ENCODE peak calls at places on chromosomes 13 and 19, in four cellular contexts. One of them, this sample, is unnamed.
A peak's percentile ranks its signal among the peaks of the same experiment; 100 is the strongest.

GRCh38 chr19:8489591-8490394 is 12.6 kb downstream of the PRAM1 start:
- DNase-seq in neuronal stem cell: no peak
- DNase-seq in trophoblast cell: no peak
- DNase-seq in mesenchymal stem cell: no peak
- DNase-seq in this sample: peak; percentile 50

GRCh38 chr19:51093510-51094345 is 11.0 kb upstream of the KLK14 start:
- DNase-seq in trophoblast cell: no peak
- DNase-seq in mesenchymal stem cell: no peak
- DNase-seq in neuronal stem cell: no peak
- DNase-seq in this sample: no peak

GRCh38 chr13:60754691-60755090 is 357.7 kb downstream of the TDRD3 start:
- DNase-seq in mesenchymal stem cell: no peak
- DNase-seq in trophoblast cell: no peak
- DNase-seq in neuronal stem cell: no peak
- DNase-seq in this sample: no peak

GRCh38 chr19:15396436-15396835 is 16.8 kb upstream of the AKAP8 start:
- DNase-seq in neuronal stem cell: no peak
- DNase-seq in mesenchymal stem cell: no peak
- DNase-seq in trophoblast cell: no peak
- DNase-seq in this sample: no peak

GRCh38 chr13:99963832-99964339 is 7.7 kb downstream of the ZIC5 start:
- DNase-seq in neuronal stem cell: no peak
- DNase-seq in mesenchymal stem cell: no peak
- DNase-seq in trophoblast cell: no peak
- DNase-seq in this sample: no peak

GRCh38 chr13:67226686-67227085 is 3.5 kb downstream of the PCDH9 start:
- DNase-seq in mesenchymal stem cell: no peak
- DNase-seq in neuronal stem cell: no peak
- DNase-seq in trophoblast cell: no peak
- DNase-seq in this sample: no peak

GRCh38 chr19:11092181-11092538 is 2.9 kb downstream of the LDLR start:
- DNase-seq in mesenchymal stem cell: peak; percentile 93
- DNase-seq in neuronal stem cell: no peak
- DNase-seq in trophoblast cell: peak; percentile 88
- DNase-seq in this sample: no peak

GRCh38 chr13:41562083-41562482 is 104.7 kb downstream of the RGCC start:
- DNase-seq in mesenchymal stem cell: peak; percentile 69
- DNase-seq in neuronal stem cell: no peak
- DNase-seq in trophoblast cell: peak; percentile 38
- DNase-seq in this sample: no peak

GRCh38 chr13:97194473-97194872 is 27.7 kb upstream of the MBNL2 start:
- DNase-seq in neuronal stem cell: no peak
- DNase-seq in trophoblast cell: peak; percentile 92
- DNase-seq in mesenchymal stem cell: no peak
- DNase-seq in this sample: no peak

GRCh38 chr13:25232937-25233515 is 54.3 kb downstream of the MTMR6 start:
- DNase-seq in mesenchymal stem cell: peak; percentile 33
- DNase-seq in trophoblast cell: peak; percentile 64
- DNase-seq in neuronal stem cell: no peak
- DNase-seq in this sample: no peak

GRCh38 chr19:1076951-1077350 is 10.0 kb downstream of the ARHGAP45 start:
- DNase-seq in neuronal stem cell: no peak
- DNase-seq in trophoblast cell: peak; percentile 55
- DNase-seq in mesenchymal stem cell: no peak
- DNase-seq in this sample: no peak

GRCh38 chr13:35917252-35917941 is 213.8 kb downstream of the DCLK1 start:
- DNase-seq in mesenchymal stem cell: no peak
- DNase-seq in neuronal stem cell: no peak
- DNase-seq in trophoblast cell: no peak
- DNase-seq in this sample: no peak

GRCh38 chr19:29576761-29577661 is 29.1 kb upstream of the POP4 start:
- DNase-seq in trophoblast cell: no peak
- DNase-seq in neuronal stem cell: no peak
- DNase-seq in mesenchymal stem cell: no peak
- DNase-seq in this sample: peak; percentile 20

GRCh38 chr19:18969953-18970659 is 29.1 kb upstream of the HOMER3 start:
- DNase-seq in mesenchymal stem cell: no peak
- DNase-seq in neuronal stem cell: no peak
- DNase-seq in trophoblast cell: no peak
- DNase-seq in this sample: no peak

GRCh38 chr19:6216996-6217751 is 62.6 kb downstream of the MLLT1 start:
- DNase-seq in trophoblast cell: peak; percentile 43
- DNase-seq in neuronal stem cell: peak; percentile 92
- DNase-seq in mesenchymal stem cell: peak; percentile 96
- DNase-seq in this sample: no peak

GRCh38 chr13:75774176-75774575 is 138.0 kb downstream of the LMO7 start:
- DNase-seq in neuronal stem cell: no peak
- DNase-seq in trophoblast cell: no peak
- DNase-seq in mesenchymal stem cell: no peak
- DNase-seq in this sample: no peak

GRCh38 chr13:73722120-73722519 is 412.1 kb downstream of the KLF12 start:
- DNase-seq in mesenchymal stem cell: peak; percentile 45
- DNase-seq in trophoblast cell: peak; percentile 49
- DNase-seq in neuronal stem cell: no peak
- DNase-seq in this sample: no peak

GRCh38 chr19:19461306-19461670 is 54.1 kb downstream of the TSSK6 start:
- DNase-seq in mesenchymal stem cell: no peak
- DNase-seq in trophoblast cell: peak; percentile 48
- DNase-seq in neuronal stem cell: no peak
- DNase-seq in this sample: no peak

GRCh38 chr19:13047374-13047773 is 52.1 kb downstream of the NFIX start:
- DNase-seq in mesenchymal stem cell: no peak
- DNase-seq in neuronal stem cell: no peak
- DNase-seq in trophoblast cell: no peak
- DNase-seq in this sample: no peak

GRCh38 chr13:50731400-50731799 is 112.1 kb downstream of the DLEU7 start:
- DNase-seq in trophoblast cell: peak; percentile 65
- DNase-seq in neuronal stem cell: no peak
- DNase-seq in mesenchymal stem cell: peak; percentile 75
- DNase-seq in this sample: no peak

GRCh38 chr19:11382898-11383705 is 1.0 kb downstream of the EPOR start:
- DNase-seq in mesenchymal stem cell: peak; percentile 65
- DNase-seq in neuronal stem cell: no peak
- DNase-seq in trophoblast cell: peak; percentile 81
- DNase-seq in this sample: peak; percentile 87

GRCh38 chr19:33192010-33192409 is 2.1 kb upstream of the LRP3 start:
- DNase-seq in mesenchymal stem cell: no peak
- DNase-seq in neuronal stem cell: no peak
- DNase-seq in trophoblast cell: no peak
- DNase-seq in this sample: no peak

GRCh38 chr13:110700186-110700585 is 5.7 kb downstream of the CARS2 start:
- DNase-seq in trophoblast cell: no peak
- DNase-seq in neuronal stem cell: no peak
- DNase-seq in mesenchymal stem cell: no peak
- DNase-seq in this sample: no peak

GRCh38 chr13:110699148-110700145 is 6.5 kb downstream of the CARS2 start:
- DNase-seq in mesenchymal stem cell: no peak
- DNase-seq in trophoblast cell: no peak
- DNase-seq in neuronal stem cell: no peak
- DNase-seq in this sample: no peak

GRCh38 chr13:110698689-110699088 is 7.2 kb downstream of the CARS2 start:
- DNase-seq in trophoblast cell: no peak
- DNase-seq in mesenchymal stem cell: no peak
- DNase-seq in neuronal stem cell: no peak
- DNase-seq in this sample: no peak

GRCh38 chr13:110696776-110697175 is 9.1 kb downstream of the CARS2 start:
- DNase-seq in trophoblast cell: no peak
- DNase-seq in neuronal stem cell: no peak
- DNase-seq in mesenchymal stem cell: no peak
- DNase-seq in this sample: no peak

GRCh38 chr13:110697842-110698241 is 8.1 kb downstream of the CARS2 start:
- DNase-seq in mesenchymal stem cell: no peak
- DNase-seq in neuronal stem cell: no peak
- DNase-seq in trophoblast cell: no peak
- DNase-seq in this sample: no peak
- H3K23ac ChIP-seq in mesenchymal stem cell: no peak overlapping the region
- H3K23ac ChIP-seq in neuronal stem cell: no peak overlapping the region
- H3K23ac ChIP-seq in trophoblast cell: no peak overlapping the region
- H3K23ac ChIP-seq in this sample: no peak overlapping the region

GRCh38 chr13:22933571-22934181 is 247.1 kb upstream of the SGCG start:
- DNase-seq in mesenchymal stem cell: no peak
- DNase-seq in neuronal stem cell: no peak
- DNase-seq in trophoblast cell: no peak
- DNase-seq in this sample: no peak
- H3K4ac ChIP-seq in mesenchymal stem cell: no peak overlapping the region
- H3K4ac ChIP-seq in neuronal stem cell: no peak overlapping the region
- H3K4ac ChIP-seq in trophoblast cell: no peak overlapping the region
- H3K4ac ChIP-seq in this sample: no peak overlapping the region

GRCh38 chr13:105874808-105875207 is 660.7 kb downstream of the EFNB2 start:
- DNase-seq in mesenchymal stem cell: no peak
- DNase-seq in trophoblast cell: no peak
- DNase-seq in neuronal stem cell: no peak
- DNase-seq in this sample: no peak

GRCh38 chr13:105871768-105872167 is 663.7 kb downstream of the EFNB2 start:
- DNase-seq in neuronal stem cell: no peak
- DNase-seq in mesenchymal stem cell: no peak
- DNase-seq in trophoblast cell: no peak
- DNase-seq in this sample: no peak
- H2BK12ac ChIP-seq in neuronal stem cell: no peak overlapping the region
- H2BK12ac ChIP-seq in mesenchymal stem cell: no peak overlapping the region
- H2BK12ac ChIP-seq in trophoblast cell: no peak overlapping the region
- H2BK12ac ChIP-seq in this sample: no peak overlapping the region

GRCh38 chr13:113839536-113840204 is 24.2 kb downstream of the GAS6 start:
- DNase-seq in neuronal stem cell: no peak
- DNase-seq in mesenchymal stem cell: no peak
- DNase-seq in trophoblast cell: no peak
- DNase-seq in this sample: no peak

GRCh38 chr13:113835461-113836274 is 28.2 kb downstream of the GAS6 start:
- DNase-seq in mesenchymal stem cell: peak; percentile 65
- DNase-seq in trophoblast cell: peak; percentile 16
- DNase-seq in neuronal stem cell: no peak
- DNase-seq in this sample: no peak

GRCh38 chr13:113838711-113839201 is 25.1 kb downstream of the GAS6 start:
- DNase-seq in neuronal stem cell: no peak
- DNase-seq in trophoblast cell: no peak
- DNase-seq in mesenchymal stem cell: no peak
- DNase-seq in this sample: no peak

GRCh38 chr13:113836917-113837553 is 26.8 kb downstream of the GAS6 start:
- DNase-seq in trophoblast cell: peak; percentile 19
- DNase-seq in neuronal stem cell: no peak
- DNase-seq in mesenchymal stem cell: peak; percentile 95
- DNase-seq in this sample: no peak

GRCh38 chr13:113837554-113838355 is 26.1 kb downstream of the GAS6 start:
- DNase-seq in neuronal stem cell: no peak
- DNase-seq in mesenchymal stem cell: peak; percentile 98
- DNase-seq in trophoblast cell: peak; percentile 48
- DNase-seq in this sample: peak; percentile 71
- H3K23ac ChIP-seq in neuronal stem cell: peak overlapping the region; percentile 93
- H3K23ac ChIP-seq in mesenchymal stem cell: no peak overlapping the region
- H3K23ac ChIP-seq in trophoblast cell: no peak overlapping the region
- H3K23ac ChIP-seq in this sample: no peak overlapping the region

DNA sequence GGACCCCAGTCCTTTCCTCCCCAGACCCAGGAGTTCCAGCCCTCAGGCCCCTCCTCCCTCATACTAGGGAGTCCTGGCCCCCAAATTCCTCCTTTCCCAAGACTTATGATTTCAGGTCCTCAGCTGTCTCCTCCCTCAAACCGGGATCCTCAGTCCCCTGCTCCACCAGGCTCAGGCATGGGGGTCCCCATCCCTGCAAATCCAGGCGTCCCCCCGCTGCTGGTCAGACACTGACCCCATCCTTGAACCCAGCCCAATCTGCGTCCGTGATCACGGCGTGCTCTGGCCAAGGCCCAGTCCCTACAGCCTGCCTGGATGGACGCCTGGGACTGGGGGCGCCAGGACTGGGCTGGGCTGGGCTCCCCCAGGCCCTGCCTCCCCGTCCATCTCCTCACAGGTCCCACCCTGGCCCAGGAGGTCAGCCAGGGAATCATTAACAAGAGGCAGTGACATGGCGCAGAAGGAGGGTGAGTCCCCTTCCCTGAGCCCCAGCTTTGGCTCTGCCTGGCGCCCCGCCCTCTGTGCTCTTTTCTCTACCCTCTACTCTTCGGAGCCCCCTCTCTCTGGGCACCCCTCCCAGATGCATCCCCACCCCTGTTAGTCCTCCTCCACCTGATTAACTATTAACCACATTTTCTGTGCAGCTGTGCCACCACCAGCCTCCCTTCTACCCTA is 672 bp downstream of the HPN start:
- DNase-seq in mesenchymal stem cell: no peak
- DNase-seq in trophoblast cell: no peak
- DNase-seq in neuronal stem cell: no peak
- DNase-seq in this sample: no peak
- H3K4ac ChIP-seq in mesenchymal stem cell: no peak overlapping the region
- H3K4ac ChIP-seq in trophoblast cell: peak overlapping the region; percentile 60
- H3K4ac ChIP-seq in neuronal stem cell: peak overlapping the region; percentile 29
- H3K4ac ChIP-seq in this sample: no peak overlapping the region